ENCODE peak calls at places on chromosomes 7 and 10, in four cellular contexts. H is K562, N is HepG2, J is GM12878. A is an unnamed sample.

GRCh38 chr10:34156781-34157425 is 658.2 kb downstream of the PARD3 start:
- DNase-seq in H (no peak), N (no peak), J (no peak), A (no peak)

GRCh38 chr10:27252267-27253000 is 11.8 kb upstream of the ACBD5 start:
- DNase-seq in H (peak), N (no peak), J (peak), A (no peak)

GRCh38 chr10:62696798-62697197 is 107.7 kb upstream of the ADO start:
- DNase-seq in H (no peak), N (no peak), J (no peak), A (no peak)

GRCh38 chr7:14894826-14895225 is 7.7 kb downstream of the DGKB start:
- DNase-seq in H (no peak), N (no peak), J (no peak), A (no peak)

GRCh38 chr10:11345224-11346054 is 266.0 kb downstream of the USP6NL start:
- DNase-seq in H (no peak), N (peak), J (peak), A (no peak)

GRCh38 chr7:55020481-55020871 is 1.7 kb downstream of the EGFR start:
- DNase-seq in H (no peak), N (no peak), J (no peak), A (no peak)

GRCh38 chr10:3233486-3233990 is 61.0 kb upstream of the PITRM1 start:
- DNase-seq in H (no peak), N (no peak), J (no peak), A (no peak)

GRCh38 chr7:46651070-46651469 is 730.0 kb upstream of the IGFBP3 start:
- DNase-seq in H (no peak), N (no peak), J (no peak), A (no peak)

GRCh38 chr7:129780257-129781127 is 169.0 kb downstream of the NRF1 start:
- DNase-seq in H (peak), N (peak), J (no peak), A (peak)

GRCh38 chr10:91042069-91042468 is 121.2 kb upstream of the ANKRD1 start:
- DNase-seq in H (no peak), N (no peak), J (no peak), A (no peak)

GRCh38 chr7:103048833-103049232 is 25.8 kb downstream of the FBXL13 start:
- DNase-seq in H (no peak), N (no peak), J (no peak), A (no peak)

GRCh38 chr7:25669954-25670841 is 441.9 kb upstream of the NPVF start:
- DNase-seq in H (no peak), N (no peak), J (no peak), A (no peak)

GRCh38 chr7:69285856-69286255 is 312.4 kb upstream of the AUTS2 start:
- DNase-seq in H (no peak), N (no peak), J (no peak), A (no peak)

GRCh38 chr7:76353744-76354143 is 5.0 kb downstream of the YWHAG start:
- DNase-seq in H (no peak), N (no peak), J (no peak), A (no peak)

GRCh38 chr7:30990316-30991029 is 26.7 kb downstream of the GHRHR start:
- DNase-seq in H (no peak), N (no peak), J (no peak), A (no peak)

GRCh38 chr7:27197137-27198042 is 2.5 kb downstream of the HOXA13 start:
- DNase-seq in H (no peak), N (no peak), J (no peak), A (no peak)

GRCh38 chr10:71509444-71509843 is 112.7 kb downstream of the CDH23 start:
- DNase-seq in H (peak), N (no peak), J (no peak), A (no peak)

DNA sequence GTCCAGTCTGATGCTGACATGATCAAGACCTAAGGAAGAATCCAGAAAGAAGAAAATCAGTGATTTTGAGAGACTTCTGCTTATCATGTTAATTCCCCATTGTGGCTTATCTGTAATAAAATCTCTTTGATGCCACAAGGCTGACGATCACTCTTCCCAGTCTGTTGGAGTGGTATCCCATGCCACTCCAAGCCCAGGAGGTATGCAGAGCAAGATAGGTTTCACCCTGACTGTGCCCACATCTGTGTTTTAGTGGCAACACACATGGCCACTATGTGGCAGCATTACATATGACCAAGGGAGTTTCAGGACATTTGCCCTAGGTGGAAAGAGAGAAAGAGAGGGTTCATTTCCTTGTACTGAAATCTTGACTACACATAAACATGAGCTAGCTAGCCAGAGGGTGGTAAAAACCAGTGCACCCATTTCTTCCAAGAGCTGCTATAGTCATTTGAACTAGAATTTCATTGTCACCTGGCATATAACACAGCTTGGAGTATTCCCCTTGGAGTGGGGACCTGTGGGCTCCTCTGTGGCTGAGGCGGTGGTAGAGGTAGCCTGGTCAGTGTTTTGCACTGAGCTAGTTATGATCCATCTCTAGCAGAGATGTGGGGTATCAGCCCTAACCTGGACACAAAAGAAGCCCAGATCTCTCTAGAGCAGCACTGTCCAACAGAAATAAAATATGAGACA is 20.8 kb downstream of the LAMB4 start:
- DNase-seq in H (no peak), N (peak), J (no peak), A (no peak)
- TF ChIP-seq TARDBP in H (no peak), N (no peak), J (no peak), A (no peak)

DNA sequence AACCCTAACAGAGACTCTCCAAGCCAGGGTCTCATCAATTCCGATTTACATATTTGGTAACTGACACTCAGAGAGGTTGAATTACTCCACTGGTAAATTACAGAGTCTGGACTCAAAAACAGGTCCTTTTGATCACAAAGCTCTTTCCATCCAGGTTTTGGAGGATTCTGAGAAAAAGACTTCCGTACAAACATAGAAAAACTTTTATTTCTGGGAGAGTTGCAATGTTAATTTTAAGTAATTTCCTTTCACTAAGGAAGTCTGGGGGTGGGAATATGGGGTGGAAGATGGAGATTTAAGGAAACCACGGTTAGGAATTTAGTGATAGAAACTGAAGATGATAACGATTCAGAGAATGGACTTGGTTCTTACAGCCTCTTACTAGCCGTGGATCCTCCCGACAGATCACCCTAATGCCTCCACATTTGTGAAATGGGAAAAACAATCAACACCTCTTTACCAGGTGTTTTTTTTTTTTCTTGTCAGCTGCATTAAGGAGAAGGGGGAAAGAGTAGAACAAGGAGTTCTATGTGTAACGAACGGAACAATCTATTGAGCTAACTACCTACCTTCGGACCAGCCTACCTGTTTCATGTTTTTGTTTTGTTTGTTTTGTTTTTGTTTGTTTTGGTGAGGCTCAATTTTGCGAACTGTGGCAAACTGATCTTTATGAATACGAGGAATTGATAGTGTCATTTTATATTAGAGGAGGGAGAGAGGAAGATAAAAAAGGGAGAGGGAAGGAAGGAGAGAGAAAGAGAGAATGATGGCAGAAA is 1.7 kb upstream of the RBM20 start:
- DNase-seq in H (no peak), N (no peak), J (no peak), A (no peak)
- TF ChIP-seq FOXM1 in H (no peak), N (no peak), J (no peak), A (no peak)

GRCh38 chr10:69065406-69066361 is 22.2 kb upstream of the SRGN start:
- DNase-seq in H (no peak), N (no peak), J (no peak), A (no peak)
- TF ChIP-seq TARDBP in H (no peak), N (no peak), J (no peak), A (no peak)

DNA sequence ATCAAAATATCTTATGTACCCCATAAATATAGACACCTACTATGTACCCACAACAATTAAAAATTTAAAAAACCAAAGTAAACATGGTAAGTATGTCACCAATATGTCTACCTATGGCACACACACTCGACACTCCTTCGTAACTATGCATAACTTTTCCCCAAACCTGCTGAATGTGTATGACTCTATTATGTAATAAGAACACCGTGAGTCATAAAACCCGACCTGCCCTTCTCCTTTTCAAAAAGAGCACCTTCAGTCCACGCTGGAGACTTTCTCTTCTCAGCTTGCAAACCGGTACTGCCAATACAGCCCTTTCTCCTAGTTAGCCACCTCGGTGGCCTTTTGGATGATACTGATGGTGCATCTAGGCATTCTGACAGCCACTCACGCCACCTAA is 186.3 kb downstream of the PRPF18 start:
- DNase-seq in H (no peak), N (no peak), J (no peak), A (no peak)
- TF ChIP-seq FOXM1 in H (no peak), N (no peak), J (no peak), A (no peak)

DNA sequence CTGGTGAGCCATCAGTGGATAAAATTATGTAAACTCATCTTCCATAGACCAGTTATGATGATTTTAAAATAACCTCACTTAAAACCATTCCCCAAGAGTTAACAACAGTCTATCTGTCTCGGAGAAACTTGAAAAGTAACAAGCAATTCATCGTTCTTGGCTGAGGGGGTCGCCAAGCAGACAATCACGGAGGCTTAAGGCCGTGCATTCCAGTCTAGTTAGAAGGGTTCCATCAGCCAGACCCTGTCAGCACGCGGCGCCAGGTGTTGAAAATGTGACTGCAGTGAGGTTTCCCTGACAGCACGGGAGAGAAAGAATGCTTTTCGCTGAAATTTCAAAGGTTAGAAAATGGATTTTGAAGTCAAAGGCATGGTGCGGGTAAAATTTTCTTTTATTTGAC is 1025.0 kb upstream of the CELF2 start:
- DNase-seq in H (no peak), N (no peak), J (no peak), A (no peak)
- TF ChIP-seq TARDBP in H (no peak), N (no peak), J (no peak), A (no peak)

GRCh38 chr10:31274310-31274709 is 44.7 kb upstream of the ZEB1 start:
- DNase-seq in H (no peak), N (no peak), J (no peak), A (no peak)

GRCh38 chr10:31280972-31281371 is 38.0 kb upstream of the ZEB1 start:
- DNase-seq in H (no peak), N (no peak), J (no peak), A (no peak)

GRCh38 chr10:31273789-31274188 is 45.2 kb upstream of the ZEB1 start:
- DNase-seq in H (no peak), N (no peak), J (no peak), A (no peak)

GRCh38 chr10:31272841-31273240 is 46.2 kb upstream of the ZEB1 start:
- DNase-seq in H (no peak), N (no peak), J (no peak), A (no peak)

GRCh38 chr10:31278279-31278941 is 40.6 kb upstream of the ZEB1 start:
- DNase-seq in H (no peak), N (no peak), J (no peak), A (no peak)
- TF ChIP-seq FOXM1 in H (peak), N (no peak), J (no peak), A (no peak)

GRCh38 chr10:112025228-112025627 is 158.3 kb downstream of the GPAM start:
- DNase-seq in H (no peak), N (no peak), J (no peak), A (no peak)
- TF ChIP-seq TARDBP in H (no peak), N (no peak), J (no peak), A (no peak)

DNA sequence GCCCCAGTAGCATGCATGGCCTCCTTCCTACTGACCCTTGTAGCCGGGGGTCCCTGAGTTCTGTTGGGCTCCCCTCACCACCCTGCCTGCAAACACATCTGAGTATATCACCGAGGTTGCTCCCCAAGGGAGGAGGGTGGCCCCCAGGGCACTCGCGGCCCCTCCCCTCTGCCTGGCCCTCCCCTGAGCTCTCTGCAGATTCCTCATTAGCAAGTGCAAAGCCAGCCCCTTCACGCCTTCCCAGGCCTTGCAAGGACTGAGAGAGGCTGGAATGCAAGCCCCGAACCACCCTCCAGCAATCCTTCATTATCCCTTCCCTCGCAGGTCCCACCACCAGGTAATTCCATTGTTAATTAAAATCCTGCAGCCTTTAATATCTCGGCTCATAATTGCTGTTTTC is 35.3 kb upstream of the MYL10 start:
- DNase-seq in H (no peak), N (no peak), J (no peak), A (no peak)
- TF ChIP-seq FOXM1 in H (no peak), N (no peak), J (no peak), A (no peak)

A was measured in HEK293T.